ENCODE peak calls at places on chromosomes 6 and 20, in four cellular contexts. G is body of pancreas, L is HCT116, C is sigmoid colon. K is an unnamed sample.

GRCh38 chr6:29568021-29568420 is 8.5 kb upstream of the UBD start:
- DNase-seq in G (no peak), L (no peak), C (no peak), K (no peak)

GRCh38 chr6:47631248-47632196 is 66.9 kb upstream of the ADGRF4 start:
- DNase-seq in G (no peak), L (peak), C (no peak), K (no peak)

GRCh38 chr20:7924692-7925091 is 15.6 kb downstream of the HAO1 start:
- DNase-seq in G (no peak), L (no peak), C (no peak), K (no peak)

GRCh38 chr20:54172532-54172855 is 1.3 kb downstream of the CYP24A1 start:
- DNase-seq in G (no peak), L (no peak), C (no peak), K (no peak)

GRCh38 chr6:13229205-13230085 is 98.9 kb downstream of the TBC1D7 start:
- DNase-seq in G (no peak), L (peak), C (no peak), K (peak)

GRCh38 chr20:6045566-6045965 is 8.3 kb downstream of the LRRN4 start:
- DNase-seq in G (no peak), L (no peak), C (no peak), K (no peak)

GRCh38 chr6:27091661-27092315 is 155.7 kb upstream of the PRSS16 start:
- DNase-seq in G (no peak), L (peak), C (no peak), K (no peak)

GRCh38 chr20:44142416-44142815 is 44.6 kb downstream of the JPH2 start:
- DNase-seq in G (no peak), L (no peak), C (peak), K (no peak)

GRCh38 chr6:159790947-159791598 is 806 bp downstream of the MRPL18 start:
- DNase-seq in G (peak), L (no peak), C (no peak), K (peak)

GRCh38 chr20:58131581-58132142 is 96.8 kb downstream of the ANKRD60 start:
- DNase-seq in G (no peak), L (peak), C (peak), K (no peak)

GRCh38 chr6:133297657-133298056 is 56.5 kb downstream of the EYA4 start:
- DNase-seq in G (no peak), L (no peak), C (no peak), K (no peak)

GRCh38 chr6:116016846-116017545 is 43.7 kb downstream of the FRK start:
- DNase-seq in G (no peak), L (no peak), C (no peak), K (no peak)

GRCh38 chr6:17768881-17769280 is 62.2 kb upstream of the NUP153 start:
- DNase-seq in G (no peak), L (no peak), C (no peak), K (no peak)
- H3K27ac ChIP-seq in G (no peak), L (no peak), C (no peak), K (no peak)

GRCh38 chr6:137880633-137881521 is 13.8 kb downstream of the TNFAIP3 start:
- DNase-seq in G (no peak), L (no peak), C (peak), K (no peak)

GRCh38 chr6:137881522-137881886 is 14.4 kb downstream of the TNFAIP3 start:
- DNase-seq in G (no peak), L (no peak), C (peak), K (no peak)

GRCh38 chr6:137879301-137879700 is 12.2 kb downstream of the TNFAIP3 start:
- DNase-seq in G (no peak), L (no peak), C (no peak), K (no peak)

GRCh38 chr6:137878810-137879285 is 11.8 kb downstream of the TNFAIP3 start:
- DNase-seq in G (no peak), L (no peak), C (peak), K (peak)

GRCh38 chr6:137879885-137880430 is 12.9 kb downstream of the TNFAIP3 start:
- DNase-seq in G (no peak), L (no peak), C (no peak), K (no peak)
- TF ChIP-seq POLR2A in G (no peak), L (no peak), C (no peak), K (no peak)

GRCh38 chr20:21515300-21516179 is 1.7 kb upstream of the NKX2-2 start:
- DNase-seq in G (no peak), L (no peak), C (no peak), K (no peak)

GRCh38 chr20:21517566-21518277 is 3.9 kb upstream of the NKX2-2 start:
- DNase-seq in G (no peak), L (no peak), C (no peak), K (no peak)

GRCh38 chr20:21516180-21516567 is 2.3 kb upstream of the NKX2-2 start:
- DNase-seq in G (no peak), L (no peak), C (no peak), K (no peak)

GRCh38 chr20:21518292-21518991 is 4.6 kb upstream of the NKX2-2 start:
- DNase-seq in G (no peak), L (no peak), C (no peak), K (no peak)

GRCh38 chr20:21516861-21517565 is 3.1 kb upstream of the NKX2-2 start:
- DNase-seq in G (no peak), L (no peak), C (no peak), K (no peak)
- H3K27ac ChIP-seq in G (no peak), L (no peak), C (no peak), K (no peak)

GRCh38 chr6:108005961-108006360 is 48.0 kb upstream of the SEC63 start:
- DNase-seq in G (no peak), L (no peak), C (no peak), K (no peak)
- TF ChIP-seq POLR2A in G (no peak), L (no peak), C (no peak), K (no peak)